ENCODE peak calls at places on chromosomes 16 and 17, in five cellular contexts. One of them, this sample, is unnamed.

GRCh38 chr16:72149676-72150464 is 22.1 kb downstream of the PMFBP1 start:
- DNase-seq in fibroblast of pulmonary artery: no peak
- DNase-seq in coronary artery: no peak
- DNase-seq in hepatocyte: no peak
- DNase-seq in mucosa of descending colon: no peak
- DNase-seq in this sample: no peak

GRCh38 chr17:57861000-57861736 is 11.3 kb upstream of the MRPS23 start:
- DNase-seq in coronary artery: no peak
- DNase-seq in hepatocyte: peak
- DNase-seq in fibroblast of pulmonary artery: no peak
- DNase-seq in mucosa of descending colon: peak
- DNase-seq in this sample: no peak

GRCh38 chr16:80463776-80464175 is 77.0 kb upstream of the DYNLRB2 start:
- DNase-seq in mucosa of descending colon: no peak
- DNase-seq in coronary artery: no peak
- DNase-seq in hepatocyte: no peak
- DNase-seq in fibroblast of pulmonary artery: no peak
- DNase-seq in this sample: no peak

GRCh38 chr16:10827691-10828341 is 9.2 kb upstream of the TVP23A start:
- DNase-seq in coronary artery: peak
- DNase-seq in fibroblast of pulmonary artery: peak
- DNase-seq in hepatocyte: peak
- DNase-seq in mucosa of descending colon: peak
- DNase-seq in this sample: no peak

GRCh38 chr16:2904100-2904921 is 7.4 kb upstream of the FLYWCH1 start:
- DNase-seq in mucosa of descending colon: peak
- DNase-seq in hepatocyte: peak
- DNase-seq in coronary artery: peak
- DNase-seq in fibroblast of pulmonary artery: peak
- DNase-seq in this sample: no peak

GRCh38 chr17:11991461-11991860 is 5.8 kb downstream of the ZNF18 start:
- DNase-seq in mucosa of descending colon: no peak
- DNase-seq in hepatocyte: no peak
- DNase-seq in fibroblast of pulmonary artery: no peak
- DNase-seq in coronary artery: no peak
- DNase-seq in this sample: no peak

GRCh38 chr17:57234252-57235092 is 21.9 kb upstream of the MSI2 start:
- DNase-seq in coronary artery: no peak
- DNase-seq in mucosa of descending colon: no peak
- DNase-seq in fibroblast of pulmonary artery: no peak
- DNase-seq in hepatocyte: no peak
- DNase-seq in this sample: no peak

GRCh38 chr17:72423286-72423589 is 302.4 kb downstream of the SOX9 start:
- DNase-seq in fibroblast of pulmonary artery: peak
- DNase-seq in coronary artery: no peak
- DNase-seq in hepatocyte: no peak
- DNase-seq in mucosa of descending colon: no peak
- DNase-seq in this sample: no peak

GRCh38 chr16:28900601-28901000 is 22.3 kb downstream of the ATP2A1 start:
- DNase-seq in mucosa of descending colon: no peak
- DNase-seq in coronary artery: no peak
- DNase-seq in fibroblast of pulmonary artery: no peak
- DNase-seq in hepatocyte: no peak
- DNase-seq in this sample: no peak

GRCh38 chr16:28901862-28902261 is 23.2 kb downstream of the RABEP2 start:
- DNase-seq in fibroblast of pulmonary artery: no peak
- DNase-seq in coronary artery: no peak
- DNase-seq in mucosa of descending colon: no peak
- DNase-seq in hepatocyte: no peak
- DNase-seq in this sample: no peak

GRCh38 chr16:28898942-28899341 is 20.7 kb downstream of the ATP2A1 start:
- DNase-seq in hepatocyte: no peak
- DNase-seq in coronary artery: no peak
- DNase-seq in fibroblast of pulmonary artery: no peak
- DNase-seq in mucosa of descending colon: no peak
- DNase-seq in this sample: no peak

GRCh38 chr16:28898266-28898665 is 20.0 kb downstream of the ATP2A1 start:
- DNase-seq in fibroblast of pulmonary artery: no peak
- DNase-seq in mucosa of descending colon: no peak
- DNase-seq in hepatocyte: no peak
- DNase-seq in coronary artery: no peak
- DNase-seq in this sample: no peak

DNA sequence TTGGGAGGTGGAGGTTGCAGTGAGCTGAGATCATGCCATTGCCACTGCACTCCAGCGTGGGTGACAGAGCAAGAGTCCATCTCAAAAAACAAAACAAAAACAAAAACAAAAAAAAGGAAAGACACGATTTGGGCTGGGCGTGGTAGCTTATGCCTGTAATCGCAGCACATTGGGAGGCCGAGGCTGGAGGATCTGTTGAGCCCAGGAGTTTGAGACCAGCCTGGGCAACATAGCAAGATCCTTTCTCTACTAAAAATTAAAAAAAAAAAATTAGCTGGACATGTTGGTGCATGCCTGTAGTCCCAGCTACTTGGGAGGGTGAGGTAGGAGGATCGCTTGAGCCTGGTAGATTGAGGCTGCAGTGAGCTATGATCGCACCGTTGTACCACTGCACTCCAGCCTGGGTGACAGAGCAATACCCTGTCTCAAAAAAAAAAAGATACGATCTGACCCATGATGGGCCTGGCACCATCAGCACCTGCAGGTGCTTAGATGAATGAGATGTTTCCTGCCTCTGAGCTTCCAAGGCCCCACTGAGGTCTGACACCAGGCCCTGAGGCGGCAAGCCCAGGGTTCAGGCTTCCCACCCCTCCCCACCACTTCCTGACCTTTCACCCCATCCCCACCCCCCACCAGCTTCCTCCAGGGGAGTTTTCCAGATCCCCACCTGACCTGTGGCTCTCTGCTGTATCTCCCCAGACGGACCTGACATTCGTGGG is 21.8 kb downstream of the ATP2A1 start:
- DNase-seq in coronary artery: no peak
- DNase-seq in hepatocyte: no peak
- DNase-seq in mucosa of descending colon: no peak
- DNase-seq in fibroblast of pulmonary artery: no peak
- DNase-seq in this sample: no peak
- H3K4me3 ChIP-seq in coronary artery: no peak
- H3K4me3 ChIP-seq in hepatocyte: no peak
- H3K4me3 ChIP-seq in mucosa of descending colon: no peak
- H3K4me3 ChIP-seq in fibroblast of pulmonary artery: no peak
- H3K4me3 ChIP-seq in this sample: no peak

GRCh38 chr17:32125848-32126153 is 16.5 kb upstream of the RHOT1 start:
- DNase-seq in mucosa of descending colon: no peak
- DNase-seq in hepatocyte: no peak
- DNase-seq in fibroblast of pulmonary artery: no peak
- DNase-seq in coronary artery: no peak
- DNase-seq in this sample: no peak

GRCh38 chr17:32124985-32125847 is 17.1 kb upstream of the RHOT1 start:
- DNase-seq in mucosa of descending colon: no peak
- DNase-seq in fibroblast of pulmonary artery: no peak
- DNase-seq in hepatocyte: no peak
- DNase-seq in coronary artery: no peak
- DNase-seq in this sample: no peak

GRCh38 chr17:32126325-32126724 is 16.0 kb upstream of the RHOT1 start:
- DNase-seq in hepatocyte: no peak
- DNase-seq in fibroblast of pulmonary artery: no peak
- DNase-seq in mucosa of descending colon: no peak
- DNase-seq in coronary artery: no peak
- DNase-seq in this sample: no peak

GRCh38 chr17:32127156-32127897 is 15.0 kb upstream of the RHOT1 start:
- DNase-seq in hepatocyte: peak
- DNase-seq in coronary artery: peak
- DNase-seq in fibroblast of pulmonary artery: peak
- DNase-seq in mucosa of descending colon: peak
- DNase-seq in this sample: peak

DNA sequence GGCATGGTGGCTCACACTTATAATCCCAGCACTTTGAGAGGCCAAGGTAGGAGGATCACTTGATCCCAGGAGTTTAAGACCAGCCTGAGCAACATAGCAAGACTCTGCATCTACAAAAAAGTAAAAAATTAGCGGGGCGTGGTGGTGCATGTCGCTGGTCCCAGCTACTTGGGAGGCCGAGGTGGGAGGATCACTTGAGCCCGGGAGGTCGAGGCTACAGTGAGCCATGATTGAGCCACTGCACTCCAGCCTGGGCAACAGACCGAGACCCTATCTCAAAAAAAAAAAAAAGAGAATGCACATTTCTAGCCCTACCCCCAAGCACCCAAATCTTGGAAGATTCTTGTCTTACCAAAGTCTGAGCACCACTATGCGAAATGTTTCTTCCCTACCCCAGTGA is 15.6 kb upstream of the RHOT1 start:
- DNase-seq in hepatocyte: no peak
- DNase-seq in coronary artery: no peak
- DNase-seq in mucosa of descending colon: no peak
- DNase-seq in fibroblast of pulmonary artery: no peak
- DNase-seq in this sample: no peak
- H3K4me3 ChIP-seq in hepatocyte: no peak
- H3K4me3 ChIP-seq in coronary artery: peak
- H3K4me3 ChIP-seq in mucosa of descending colon: no peak
- H3K4me3 ChIP-seq in fibroblast of pulmonary artery: no peak
- H3K4me3 ChIP-seq in this sample: peak

GRCh38 chr17:38418069-38418692 is 10.1 kb upstream of the ARHGAP23 start:
- DNase-seq in coronary artery: no peak
- DNase-seq in mucosa of descending colon: no peak
- DNase-seq in fibroblast of pulmonary artery: no peak
- DNase-seq in hepatocyte: no peak
- DNase-seq in this sample: no peak

GRCh38 chr17:38419508-38419981 is 8.7 kb upstream of the ARHGAP23 start:
- DNase-seq in hepatocyte: no peak
- DNase-seq in mucosa of descending colon: no peak
- DNase-seq in coronary artery: no peak
- DNase-seq in fibroblast of pulmonary artery: no peak
- DNase-seq in this sample: no peak

GRCh38 chr17:38417210-38417951 is 10.9 kb upstream of the ARHGAP23 start:
- DNase-seq in fibroblast of pulmonary artery: no peak
- DNase-seq in mucosa of descending colon: no peak
- DNase-seq in hepatocyte: no peak
- DNase-seq in coronary artery: no peak
- DNase-seq in this sample: no peak

GRCh38 chr17:38420518-38420917 is 7.7 kb upstream of the ARHGAP23 start:
- DNase-seq in hepatocyte: no peak
- DNase-seq in coronary artery: no peak
- DNase-seq in fibroblast of pulmonary artery: no peak
- DNase-seq in mucosa of descending colon: no peak
- DNase-seq in this sample: no peak

GRCh38 chr17:38418693-38419507 is 9.4 kb upstream of the ARHGAP23 start:
- DNase-seq in coronary artery: no peak
- DNase-seq in mucosa of descending colon: no peak
- DNase-seq in hepatocyte: no peak
- DNase-seq in fibroblast of pulmonary artery: no peak
- DNase-seq in this sample: no peak
- H3K4me3 ChIP-seq in coronary artery: peak
- H3K4me3 ChIP-seq in mucosa of descending colon: no peak
- H3K4me3 ChIP-seq in hepatocyte: no peak
- H3K4me3 ChIP-seq in fibroblast of pulmonary artery: no peak
- H3K4me3 ChIP-seq in this sample: peak

GRCh38 chr16:54062361-54063346 is 223.9 kb downstream of the IRX3 start:
- DNase-seq in fibroblast of pulmonary artery: no peak
- DNase-seq in hepatocyte: no peak
- DNase-seq in mucosa of descending colon: no peak
- DNase-seq in coronary artery: no peak
- DNase-seq in this sample: peak
- H3K4me3 ChIP-seq in fibroblast of pulmonary artery: no peak
- H3K4me3 ChIP-seq in hepatocyte: no peak
- H3K4me3 ChIP-seq in mucosa of descending colon: no peak
- H3K4me3 ChIP-seq in coronary artery: no peak
- H3K4me3 ChIP-seq in this sample: no peak

DNA sequence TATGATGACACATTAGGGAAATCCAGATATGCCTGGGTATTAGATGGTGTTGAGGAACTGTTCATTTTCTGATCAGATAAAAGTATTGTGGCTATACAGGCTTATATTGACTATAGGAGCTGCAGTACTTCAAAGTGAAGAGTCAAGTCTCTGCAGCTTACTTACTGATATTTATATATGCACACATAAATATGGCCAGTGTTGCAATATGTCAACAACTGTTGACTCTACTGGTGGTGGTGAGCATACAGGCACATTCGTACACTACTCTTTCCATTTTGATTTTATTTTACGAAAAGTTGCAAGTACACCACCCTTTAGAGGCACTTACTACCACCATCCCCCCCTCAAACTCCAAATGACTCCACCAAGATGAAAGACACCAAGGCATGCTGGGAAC is 2.5 kb downstream of the CIAO2B start:
- DNase-seq in hepatocyte: no peak
- DNase-seq in mucosa of descending colon: no peak
- DNase-seq in fibroblast of pulmonary artery: no peak
- DNase-seq in coronary artery: no peak
- DNase-seq in this sample: no peak
- H3K4me3 ChIP-seq in hepatocyte: no peak
- H3K4me3 ChIP-seq in mucosa of descending colon: no peak
- H3K4me3 ChIP-seq in fibroblast of pulmonary artery: no peak
- H3K4me3 ChIP-seq in coronary artery: no peak
- H3K4me3 ChIP-seq in this sample: no peak

GRCh38 chr16:64952177-64952576 is 169.7 kb downstream of the CDH11 start:
- DNase-seq in hepatocyte: no peak
- DNase-seq in fibroblast of pulmonary artery: peak
- DNase-seq in coronary artery: no peak
- DNase-seq in mucosa of descending colon: no peak
- DNase-seq in this sample: no peak
- H3K4me3 ChIP-seq in hepatocyte: no peak
- H3K4me3 ChIP-seq in fibroblast of pulmonary artery: no peak
- H3K4me3 ChIP-seq in coronary artery: no peak
- H3K4me3 ChIP-seq in mucosa of descending colon: no peak
- H3K4me3 ChIP-seq in this sample: no peak